ENCODE peak calls at places on chromosomes 12 and 14, in four cellular contexts. C, G, P and M are unnamed samples.

GRCh38 chr14:72892879-72893635 is 844 bp downstream of the DPF3 start:
- DNase-seq in C (no peak), G (peak; percentile 16), P (peak; percentile 57), M (no peak)

GRCh38 chr14:22572562-22573058 is 16.4 kb downstream of the DAD1 start:
- DNase-seq in C (no peak), G (no peak), P (no peak), M (no peak)

GRCh38 chr12:65822732-65823480 is 1.4 kb upstream of the HMGA2 start:
- DNase-seq in C (peak; percentile 19), G (no peak), P (no peak), M (peak; percentile 78)

GRCh38 chr14:31286456-31287293 is 79.1 kb upstream of the HECTD1 start:
- DNase-seq in C (no peak), G (peak; percentile 14), P (no peak), M (no peak)

GRCh38 chr12:113269257-113269943 is 48.1 kb downstream of the TPCN1 start:
- DNase-seq in C (no peak), G (no peak), P (no peak), M (no peak)

GRCh38 chr12:29782285-29782820 is 1.4 kb downstream of the TMTC1 start:
- DNase-seq in C (no peak), G (no peak), P (no peak), M (peak; percentile 64)

GRCh38 chr14:105858676-105859025 is 332.3 kb downstream of the TMEM121 start:
- DNase-seq in C (peak; percentile 9), G (no peak), P (peak; percentile 35), M (no peak)

GRCh38 chr12:124515981-124516380 is 51.4 kb downstream of the NCOR2 start:
- DNase-seq in C (no peak), G (no peak), P (no peak), M (no peak)

GRCh38 chr12:104276192-104277131 is 27.1 kb upstream of the EID3 start:
- DNase-seq in C (no peak), G (no peak), P (no peak), M (no peak)

GRCh38 chr12:27680638-27681037 is 15.6 kb upstream of the REP15 start:
- DNase-seq in C (no peak), G (no peak), P (no peak), M (no peak)

GRCh38 chr12:47244730-47245285 is 165.0 kb upstream of the AMIGO2 start:
- DNase-seq in C (no peak), G (no peak), P (no peak), M (no peak)

GRCh38 chr12:82625523-82625922 is 61.2 kb upstream of the TMTC2 start:
- DNase-seq in C (no peak), G (no peak), P (peak; percentile 63), M (no peak)

GRCh38 chr14:65346895-65347294 is 65.6 kb upstream of the FUT8 start:
- DNase-seq in C (peak; percentile 30), G (no peak), P (no peak), M (no peak)

GRCh38 chr12:538731-539539 is 79.2 kb downstream of the B4GALNT3 start:
- DNase-seq in C (peak; percentile 65), G (peak; percentile 17), P (no peak), M (peak; percentile 75)

GRCh38 chr14:65287264-65288131 is 125.0 kb upstream of the FUT8 start:
- DNase-seq in C (no peak), G (peak; percentile 57), P (no peak), M (no peak)

GRCh38 chr12:32418221-32418620 is 18.9 kb downstream of the FGD4 start:
- DNase-seq in C (no peak), G (no peak), P (no peak), M (no peak)

GRCh38 chr14:103128631-103129300 is 5.5 kb downstream of the TNFAIP2 start:
- DNase-seq in C (no peak), G (no peak), P (peak; percentile 71), M (no peak)

GRCh38 chr14:73254247-73255004 is 17.1 kb downstream of the PAPLN start:
- DNase-seq in C (no peak), G (no peak), P (peak; percentile 34), M (no peak)

GRCh38 chr12:27064397-27065342 is 17.7 kb downstream of the C12orf71 start:
- DNase-seq in C (no peak), G (no peak), P (no peak), M (no peak)

GRCh38 chr14:99541677-99542470 is 60.7 kb downstream of the CCNK start:
- DNase-seq in C (no peak), G (no peak), P (no peak), M (no peak)

GRCh38 chr14:99564256-99564902 is 39.6 kb downstream of the CCDC85C start:
- DNase-seq in C (peak; percentile 79), G (no peak), P (no peak), M (no peak)

GRCh38 chr12:98352218-98352811 is 163.1 kb upstream of the TMPO start:
- DNase-seq in C (no peak), G (no peak), P (no peak), M (peak; percentile 69)

GRCh38 chr12:122523280-122523679 is 3.5 kb downstream of the RSRC2 start:
- DNase-seq in C (no peak), G (no peak), P (no peak), M (no peak)

GRCh38 chr14:29016050-29016900 is 249.7 kb downstream of the FOXG1 start:
- DNase-seq in C (no peak), G (no peak), P (no peak), M (peak; percentile 1)

GRCh38 chr14:56490379-56490778 is 89.2 kb upstream of the TMEM260 start:
- DNase-seq in C (no peak), G (no peak), P (no peak), M (no peak)

GRCh38 chr12:31323466-31324115 is 2.4 kb downstream of the SINHCAF start:
- DNase-seq in C (peak; percentile 44), G (peak; percentile 58), P (no peak), M (no peak)

GRCh38 chr12:92393504-92393903 is 247.9 kb upstream of the BTG1 start:
- DNase-seq in C (no peak), G (no peak), P (no peak), M (no peak)

GRCh38 chr12:19892186-19892585 is 452.9 kb downstream of the AEBP2 start:
- DNase-seq in C (no peak), G (no peak), P (no peak), M (no peak)

GRCh38 chr12:47527816-47528215 is 178.0 kb downstream of the RPAP3 start:
- DNase-seq in C (no peak), G (no peak), P (no peak), M (peak; percentile 71)

GRCh38 chr12:124904306-124905098 is 9.9 kb downstream of the UBC start:
- DNase-seq in C (peak; percentile 57), G (no peak), P (peak; percentile 95), M (peak; percentile 75)

GRCh38 chr12:94263905-94264655 is 115.7 kb downstream of the PLXNC1 start:
- DNase-seq in C (peak; percentile 30), G (no peak), P (no peak), M (no peak)

GRCh38 chr14:100428727-100429126 is 105.6 kb downstream of the SLC25A47 start:
- DNase-seq in C (no peak), G (no peak), P (no peak), M (peak; percentile 78)

GRCh38 chr14:58299665-58300202 is 1.4 kb downstream of the ARID4A start:
- DNase-seq in C (no peak), G (peak; percentile 17), P (peak; percentile 45), M (no peak)

GRCh38 chr14:90275820-90276219 is 19.5 kb downstream of the PSMC1 start:
- DNase-seq in C (no peak), G (peak; percentile 21), P (no peak), M (no peak)

GRCh38 chr12:50453872-50454271 is 50.9 kb upstream of the DIP2B start:
- DNase-seq in C (no peak), G (no peak), P (no peak), M (no peak)

GRCh38 chr12:55171445-55171844 is 45.2 kb downstream of the OR9K2 start:
- DNase-seq in C (no peak), G (no peak), P (no peak), M (no peak)

GRCh38 chr12:57219993-57220728 is 3.6 kb downstream of the NXPH4 start:
- DNase-seq in C (no peak), G (no peak), P (no peak), M (no peak)